ENCODE peak calls at places on chromosome 1, in nine cellular contexts. One of them, this sample, is unnamed.
A peak's percentile ranks its signal among the peaks of the same experiment; 100 is the strongest.

GRCh38 chr1:159008744-159009188 is 941 bp upstream of the IFI16 start:
- DNase-seq in ovary: no peak
- DNase-seq in heart left ventricle: no peak
- DNase-seq in IMR-90: peak; percentile 16
- DNase-seq in tibial nerve: no peak
- DNase-seq in sigmoid colon: no peak
- DNase-seq in Peyer's patch: no peak
- DNase-seq in stomach: no peak
- DNase-seq in transverse colon: peak; percentile 49
- DNase-seq in this sample: no peak

GRCh38 chr1:12141533-12141855 is 25.3 kb upstream of the TNFRSF1B start:
- DNase-seq in heart left ventricle: no peak
- DNase-seq in stomach: no peak
- DNase-seq in IMR-90: no peak
- DNase-seq in tibial nerve: no peak
- DNase-seq in sigmoid colon: no peak
- DNase-seq in transverse colon: no peak
- DNase-seq in Peyer's patch: peak; percentile 43
- DNase-seq in ovary: no peak
- DNase-seq in this sample: no peak

GRCh38 chr1:160032165-160032827 is 506 bp upstream of the PIGM start:
- DNase-seq in Peyer's patch: no peak
- DNase-seq in IMR-90: no peak
- DNase-seq in tibial nerve: no peak
- DNase-seq in stomach: no peak
- DNase-seq in sigmoid colon: no peak
- DNase-seq in transverse colon: peak; percentile 16
- DNase-seq in heart left ventricle: no peak
- DNase-seq in ovary: no peak
- DNase-seq in this sample: no peak

GRCh38 chr1:19254416-19254815 is 2.8 kb downstream of the MRTO4 start:
- DNase-seq in heart left ventricle: no peak
- DNase-seq in IMR-90: no peak
- DNase-seq in Peyer's patch: no peak
- DNase-seq in ovary: no peak
- DNase-seq in transverse colon: no peak
- DNase-seq in tibial nerve: no peak
- DNase-seq in stomach: no peak
- DNase-seq in sigmoid colon: no peak
- DNase-seq in this sample: no peak

GRCh38 chr1:15468145-15468544 is 7.8 kb upstream of the CELA2B start:
- DNase-seq in transverse colon: no peak
- DNase-seq in heart left ventricle: no peak
- DNase-seq in sigmoid colon: no peak
- DNase-seq in ovary: no peak
- DNase-seq in Peyer's patch: no peak
- DNase-seq in IMR-90: no peak
- DNase-seq in tibial nerve: no peak
- DNase-seq in stomach: no peak
- DNase-seq in this sample: no peak

GRCh38 chr1:93353286-93353685 is 7.6 kb downstream of the DR1 start:
- DNase-seq in transverse colon: no peak
- DNase-seq in sigmoid colon: no peak
- DNase-seq in heart left ventricle: no peak
- DNase-seq in IMR-90: no peak
- DNase-seq in ovary: no peak
- DNase-seq in stomach: no peak
- DNase-seq in tibial nerve: no peak
- DNase-seq in Peyer's patch: no peak
- DNase-seq in this sample: no peak

GRCh38 chr1:201505505-201505893 is 1.4 kb downstream of the CSRP1 start:
- DNase-seq in IMR-90: peak; percentile 76
- DNase-seq in Peyer's patch: no peak
- DNase-seq in sigmoid colon: peak; percentile 78
- DNase-seq in heart left ventricle: peak; percentile 54
- DNase-seq in ovary: peak; percentile 37
- DNase-seq in transverse colon: peak; percentile 55
- DNase-seq in stomach: no peak
- DNase-seq in tibial nerve: no peak
- DNase-seq in this sample: no peak

GRCh38 chr1:150578278-150579109 is 916 bp downstream of the MCL1 start:
- DNase-seq in transverse colon: peak; percentile 54
- DNase-seq in Peyer's patch: peak; percentile 73
- DNase-seq in IMR-90: peak; percentile 91
- DNase-seq in ovary: peak; percentile 67
- DNase-seq in tibial nerve: no peak
- DNase-seq in stomach: no peak
- DNase-seq in heart left ventricle: peak; percentile 72
- DNase-seq in sigmoid colon: peak; percentile 87
- DNase-seq in this sample: peak; percentile 79

GRCh38 chr1:27668808-27669723 is 2.9 kb downstream of the IFI6 start:
- DNase-seq in transverse colon: peak; percentile 89
- DNase-seq in tibial nerve: peak; percentile 58
- DNase-seq in heart left ventricle: peak; percentile 80
- DNase-seq in Peyer's patch: peak; percentile 88
- DNase-seq in stomach: peak; percentile 86
- DNase-seq in ovary: peak; percentile 84
- DNase-seq in IMR-90: peak; percentile 45
- DNase-seq in sigmoid colon: peak; percentile 85
- DNase-seq in this sample: peak; percentile 81

GRCh38 chr1:190474587-190475305 is 2.9 kb downstream of the BRINP3 start:
- DNase-seq in heart left ventricle: no peak
- DNase-seq in IMR-90: peak; percentile 3
- DNase-seq in sigmoid colon: no peak
- DNase-seq in ovary: no peak
- DNase-seq in tibial nerve: no peak
- DNase-seq in transverse colon: peak; percentile 38
- DNase-seq in stomach: no peak
- DNase-seq in Peyer's patch: peak; percentile 77
- DNase-seq in this sample: no peak

GRCh38 chr1:201331166-201331565 is 46.3 kb downstream of the TNNT2 start:
- DNase-seq in stomach: no peak
- DNase-seq in heart left ventricle: no peak
- DNase-seq in ovary: no peak
- DNase-seq in Peyer's patch: peak; percentile 18
- DNase-seq in transverse colon: no peak
- DNase-seq in IMR-90: no peak
- DNase-seq in tibial nerve: no peak
- DNase-seq in sigmoid colon: peak; percentile 35
- DNase-seq in this sample: no peak

GRCh38 chr1:151990856-151991198 is 2.8 kb downstream of the S100A10 start:
- DNase-seq in IMR-90: peak; percentile 79
- DNase-seq in stomach: peak; percentile 55
- DNase-seq in ovary: peak; percentile 46
- DNase-seq in Peyer's patch: no peak
- DNase-seq in sigmoid colon: peak; percentile 74
- DNase-seq in heart left ventricle: peak; percentile 51
- DNase-seq in transverse colon: peak; percentile 71
- DNase-seq in tibial nerve: no peak
- DNase-seq in this sample: peak; percentile 65

GRCh38 chr1:206766251-206766856 is 4.2 kb upstream of the IL19 start:
- DNase-seq in tibial nerve: no peak
- DNase-seq in transverse colon: peak; percentile 60
- DNase-seq in ovary: no peak
- DNase-seq in stomach: peak; percentile 37
- DNase-seq in heart left ventricle: no peak
- DNase-seq in Peyer's patch: no peak
- DNase-seq in IMR-90: peak; percentile 93
- DNase-seq in sigmoid colon: peak; percentile 77
- DNase-seq in this sample: peak; percentile 46

GRCh38 chr1:56376188-56376984 is 203.0 kb downstream of the PLPP3 start:
- DNase-seq in ovary: peak; percentile 14
- DNase-seq in Peyer's patch: no peak
- DNase-seq in sigmoid colon: peak; percentile 83
- DNase-seq in transverse colon: peak; percentile 9
- DNase-seq in heart left ventricle: peak; percentile 37
- DNase-seq in tibial nerve: no peak
- DNase-seq in stomach: peak; percentile 26
- DNase-seq in IMR-90: peak; percentile 31
- DNase-seq in this sample: no peak

GRCh38 chr1:39145651-39145970 is 58.9 kb upstream of the MACF1 start:
- DNase-seq in transverse colon: no peak
- DNase-seq in tibial nerve: no peak
- DNase-seq in stomach: no peak
- DNase-seq in IMR-90: no peak
- DNase-seq in heart left ventricle: no peak
- DNase-seq in ovary: no peak
- DNase-seq in sigmoid colon: no peak
- DNase-seq in Peyer's patch: no peak
- DNase-seq in this sample: no peak

GRCh38 chr1:163082971-163083370 is 13.8 kb downstream of the RGS4 start:
- DNase-seq in stomach: no peak
- DNase-seq in Peyer's patch: no peak
- DNase-seq in IMR-90: no peak
- DNase-seq in transverse colon: no peak
- DNase-seq in ovary: no peak
- DNase-seq in heart left ventricle: peak; percentile 29
- DNase-seq in tibial nerve: no peak
- DNase-seq in sigmoid colon: no peak
- DNase-seq in this sample: no peak

GRCh38 chr1:110188116-110188618 is 21.9 kb upstream of the KCNC4 start:
- DNase-seq in tibial nerve: no peak
- DNase-seq in sigmoid colon: peak; percentile 71
- DNase-seq in heart left ventricle: no peak
- DNase-seq in ovary: no peak
- DNase-seq in IMR-90: peak; percentile 66
- DNase-seq in stomach: no peak
- DNase-seq in transverse colon: no peak
- DNase-seq in Peyer's patch: no peak
- DNase-seq in this sample: no peak

GRCh38 chr1:18529714-18530113 is 49.0 kb downstream of the KLHDC7A start:
- DNase-seq in Peyer's patch: no peak
- DNase-seq in tibial nerve: no peak
- DNase-seq in ovary: no peak
- DNase-seq in transverse colon: no peak
- DNase-seq in sigmoid colon: no peak
- DNase-seq in stomach: no peak
- DNase-seq in IMR-90: no peak
- DNase-seq in heart left ventricle: no peak
- DNase-seq in this sample: peak; percentile 15

GRCh38 chr1:62508187-62508758 is 71.4 kb downstream of the USP1 start:
- DNase-seq in tibial nerve: no peak
- DNase-seq in sigmoid colon: no peak
- DNase-seq in IMR-90: peak; percentile 65
- DNase-seq in stomach: no peak
- DNase-seq in heart left ventricle: no peak
- DNase-seq in Peyer's patch: no peak
- DNase-seq in ovary: no peak
- DNase-seq in transverse colon: no peak
- DNase-seq in this sample: peak; percentile 35

GRCh38 chr1:209109001-209109785 is 474.3 kb upstream of the CAMK1G start:
- DNase-seq in Peyer's patch: no peak
- DNase-seq in tibial nerve: no peak
- DNase-seq in stomach: no peak
- DNase-seq in ovary: no peak
- DNase-seq in heart left ventricle: no peak
- DNase-seq in sigmoid colon: no peak
- DNase-seq in IMR-90: no peak
- DNase-seq in transverse colon: no peak
- DNase-seq in this sample: no peak

GRCh38 chr1:155834296-155834926 is 22.6 kb downstream of the GON4L start:
- DNase-seq in stomach: no peak
- DNase-seq in heart left ventricle: no peak
- DNase-seq in ovary: no peak
- DNase-seq in tibial nerve: no peak
- DNase-seq in Peyer's patch: no peak
- DNase-seq in sigmoid colon: no peak
- DNase-seq in transverse colon: no peak
- DNase-seq in IMR-90: peak; percentile 70
- DNase-seq in this sample: peak; percentile 20

GRCh38 chr1:22024485-22025367 is 23.3 kb downstream of the CELA3A start:
- DNase-seq in sigmoid colon: peak; percentile 82
- DNase-seq in stomach: peak; percentile 49
- DNase-seq in transverse colon: peak; percentile 70
- DNase-seq in IMR-90: peak; percentile 81
- DNase-seq in ovary: peak; percentile 49
- DNase-seq in Peyer's patch: peak; percentile 70
- DNase-seq in heart left ventricle: peak; percentile 59
- DNase-seq in tibial nerve: peak; percentile 18
- DNase-seq in this sample: peak; percentile 62

GRCh38 chr1:47179023-47179987 is 10.5 kb downstream of the PDZK1IP1 start:
- DNase-seq in sigmoid colon: peak; percentile 92
- DNase-seq in IMR-90: peak; percentile 91
- DNase-seq in ovary: peak; percentile 86
- DNase-seq in stomach: peak; percentile 90
- DNase-seq in Peyer's patch: peak; percentile 93
- DNase-seq in heart left ventricle: peak; percentile 85
- DNase-seq in tibial nerve: peak; percentile 85
- DNase-seq in transverse colon: peak; percentile 92
- DNase-seq in this sample: peak; percentile 94
- TF ChIP-seq POLR2A in sigmoid colon: no peak
- TF ChIP-seq POLR2A in IMR-90: no peak
- TF ChIP-seq POLR2A in ovary: no peak
- TF ChIP-seq POLR2A in stomach: no peak
- TF ChIP-seq POLR2A in Peyer's patch: no peak
- TF ChIP-seq POLR2A in heart left ventricle: peak; percentile 15
- TF ChIP-seq POLR2A in tibial nerve: no peak
- TF ChIP-seq POLR2A in transverse colon: peak; percentile 51
- TF ChIP-seq POLR2A in this sample: no peak

GRCh38 chr1:225777058-225777582 is 506 bp upstream of the SRP9 start:
- DNase-seq in Peyer's patch: no peak
- DNase-seq in sigmoid colon: no peak
- DNase-seq in tibial nerve: no peak
- DNase-seq in heart left ventricle: no peak
- DNase-seq in transverse colon: peak; percentile 25
- DNase-seq in stomach: no peak
- DNase-seq in IMR-90: no peak
- DNase-seq in ovary: no peak
- DNase-seq in this sample: no peak
- H3K4me3 ChIP-seq in Peyer's patch: peak overlapping the region; percentile 74
- H3K4me3 ChIP-seq in sigmoid colon: peak overlapping the region; percentile 83
- H3K4me3 ChIP-seq in tibial nerve: peak overlapping the region; percentile 21
- H3K4me3 ChIP-seq in heart left ventricle: peak overlapping the region; percentile 17
- H3K4me3 ChIP-seq in transverse colon: peak overlapping the region; percentile 76
- H3K4me3 ChIP-seq in stomach: peak overlapping the region; percentile 65
- H3K4me3 ChIP-seq in IMR-90: peak overlapping the region; percentile 40
- H3K4me3 ChIP-seq in ovary: peak overlapping the region; percentile 70
- H3K4me3 ChIP-seq in this sample: peak overlapping the region; percentile 70

DNA sequence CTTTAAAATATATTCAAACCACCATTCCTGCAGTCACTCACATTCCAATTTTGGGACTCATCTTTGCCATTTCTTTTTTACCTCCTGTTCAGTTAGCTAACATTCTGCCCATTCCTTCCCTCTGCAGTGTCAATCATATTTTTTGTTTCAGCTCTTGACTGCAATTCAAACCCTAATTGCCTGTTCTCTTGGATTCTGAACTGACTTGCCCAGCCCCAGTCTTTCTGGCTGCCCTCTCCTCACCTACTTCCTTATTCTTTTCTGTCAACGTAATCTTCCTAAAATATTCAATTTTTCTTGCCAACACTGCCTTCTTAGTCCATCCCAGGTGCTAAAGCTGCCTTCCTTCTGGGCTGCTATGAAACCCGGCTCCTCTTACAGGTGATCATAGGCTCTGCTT is 6.1 kb downstream of the PRDM2 start:
- DNase-seq in transverse colon: no peak
- DNase-seq in sigmoid colon: no peak
- DNase-seq in ovary: no peak
- DNase-seq in stomach: no peak
- DNase-seq in heart left ventricle: no peak
- DNase-seq in IMR-90: no peak
- DNase-seq in Peyer's patch: no peak
- DNase-seq in tibial nerve: no peak
- DNase-seq in this sample: no peak
- H3K27ac ChIP-seq in transverse colon: no peak overlapping the region
- H3K27ac ChIP-seq in sigmoid colon: no peak overlapping the region
- H3K27ac ChIP-seq in ovary: no peak overlapping the region
- H3K27ac ChIP-seq in stomach: no peak overlapping the region
- H3K27ac ChIP-seq in heart left ventricle: no peak overlapping the region
- H3K27ac ChIP-seq in IMR-90: no peak overlapping the region
- H3K27ac ChIP-seq in Peyer's patch: no peak overlapping the region
- H3K27ac ChIP-seq in tibial nerve: no peak overlapping the region
- H3K27ac ChIP-seq in this sample: no peak overlapping the region

GRCh38 chr1:23424171-23424959 is at the start of gene TCEA3:
- DNase-seq in IMR-90: no peak
- DNase-seq in tibial nerve: no peak
- DNase-seq in ovary: peak; percentile 73
- DNase-seq in sigmoid colon: peak; percentile 85
- DNase-seq in transverse colon: peak; percentile 76
- DNase-seq in Peyer's patch: peak; percentile 82
- DNase-seq in heart left ventricle: peak; percentile 70
- DNase-seq in stomach: peak; percentile 75
- DNase-seq in this sample: peak; percentile 76
- TF ChIP-seq POLR2A in IMR-90: no peak
- TF ChIP-seq POLR2A in tibial nerve: no peak
- TF ChIP-seq POLR2A in ovary: no peak
- TF ChIP-seq POLR2A in sigmoid colon: no peak
- TF ChIP-seq POLR2A in transverse colon: peak; percentile 47
- TF ChIP-seq POLR2A in Peyer's patch: no peak
- TF ChIP-seq POLR2A in heart left ventricle: no peak
- TF ChIP-seq POLR2A in stomach: no peak
- TF ChIP-seq POLR2A in this sample: no peak